ENCODE peak calls at places on chromosomes 3 and 15, in eight cellular contexts. One of them, this sample, is unnamed.

GRCh38 chr3:41102750-41103149 is 96.6 kb upstream of the CTNNB1 start:
- DNase-seq in activated T-cell treated with anti-CD3 and anti-CD28 coated beads, Interleukin-2, amount 50 U/mL, for 72 hours: no peak
- DNase-seq in stimulated activated CD8-positive, alpha-beta memory T cell treated with anti-CD3 and anti-CD28 coated beads, Interleukin-4, amount 100 ng/mL, for 1 hour: no peak
- DNase-seq in stimulated activated CD4-positive, alpha-beta T cell treated with anti-CD3 and anti-CD28 coated beads, Interleukin-2, amount 100 ng/mL, for 48 hours: no peak
- DNase-seq in right lobe of liver: no peak
- DNase-seq in kidney tubule cell: peak
- DNase-seq in ACHN: no peak
- DNase-seq in adrenal gland: no peak
- DNase-seq in this sample: no peak

GRCh38 chr3:38493019-38493418 is 3.1 kb upstream of the EXOG start:
- DNase-seq in activated T-cell treated with anti-CD3 and anti-CD28 coated beads, Interleukin-2, amount 50 U/mL, for 72 hours: no peak
- DNase-seq in stimulated activated CD8-positive, alpha-beta memory T cell treated with anti-CD3 and anti-CD28 coated beads, Interleukin-4, amount 100 ng/mL, for 1 hour: no peak
- DNase-seq in stimulated activated CD4-positive, alpha-beta T cell treated with anti-CD3 and anti-CD28 coated beads, Interleukin-2, amount 100 ng/mL, for 48 hours: no peak
- DNase-seq in right lobe of liver: no peak
- DNase-seq in kidney tubule cell: peak
- DNase-seq in ACHN: peak
- DNase-seq in adrenal gland: no peak
- DNase-seq in this sample: no peak

GRCh38 chr3:33914731-33915389 is 116.4 kb downstream of the PDCD6IP start:
- DNase-seq in activated T-cell treated with anti-CD3 and anti-CD28 coated beads, Interleukin-2, amount 50 U/mL, for 72 hours: no peak
- DNase-seq in stimulated activated CD8-positive, alpha-beta memory T cell treated with anti-CD3 and anti-CD28 coated beads, Interleukin-4, amount 100 ng/mL, for 1 hour: no peak
- DNase-seq in stimulated activated CD4-positive, alpha-beta T cell treated with anti-CD3 and anti-CD28 coated beads, Interleukin-2, amount 100 ng/mL, for 48 hours: no peak
- DNase-seq in right lobe of liver: no peak
- DNase-seq in kidney tubule cell: no peak
- DNase-seq in ACHN: no peak
- DNase-seq in adrenal gland: no peak
- DNase-seq in this sample: no peak

GRCh38 chr3:2823437-2824211 is 286.6 kb downstream of the IL5RA start:
- DNase-seq in activated T-cell treated with anti-CD3 and anti-CD28 coated beads, Interleukin-2, amount 50 U/mL, for 72 hours: no peak
- DNase-seq in stimulated activated CD8-positive, alpha-beta memory T cell treated with anti-CD3 and anti-CD28 coated beads, Interleukin-4, amount 100 ng/mL, for 1 hour: no peak
- DNase-seq in stimulated activated CD4-positive, alpha-beta T cell treated with anti-CD3 and anti-CD28 coated beads, Interleukin-2, amount 100 ng/mL, for 48 hours: no peak
- DNase-seq in right lobe of liver: no peak
- DNase-seq in kidney tubule cell: no peak
- DNase-seq in ACHN: no peak
- DNase-seq in adrenal gland: no peak
- DNase-seq in this sample: no peak

GRCh38 chr15:25738171-25738792 is 124.8 kb downstream of the ATP10A start:
- DNase-seq in activated T-cell treated with anti-CD3 and anti-CD28 coated beads, Interleukin-2, amount 50 U/mL, for 72 hours: no peak
- DNase-seq in stimulated activated CD8-positive, alpha-beta memory T cell treated with anti-CD3 and anti-CD28 coated beads, Interleukin-4, amount 100 ng/mL, for 1 hour: no peak
- DNase-seq in stimulated activated CD4-positive, alpha-beta T cell treated with anti-CD3 and anti-CD28 coated beads, Interleukin-2, amount 100 ng/mL, for 48 hours: no peak
- DNase-seq in right lobe of liver: no peak
- DNase-seq in kidney tubule cell: peak
- DNase-seq in ACHN: no peak
- DNase-seq in adrenal gland: no peak
- DNase-seq in this sample: no peak

GRCh38 chr15:35043380-35044095 is 41.6 kb downstream of the NANOGP8 start:
- DNase-seq in activated T-cell treated with anti-CD3 and anti-CD28 coated beads, Interleukin-2, amount 50 U/mL, for 72 hours: no peak
- DNase-seq in stimulated activated CD8-positive, alpha-beta memory T cell treated with anti-CD3 and anti-CD28 coated beads, Interleukin-4, amount 100 ng/mL, for 1 hour: no peak
- DNase-seq in stimulated activated CD4-positive, alpha-beta T cell treated with anti-CD3 and anti-CD28 coated beads, Interleukin-2, amount 100 ng/mL, for 48 hours: no peak
- DNase-seq in right lobe of liver: no peak
- DNase-seq in kidney tubule cell: no peak
- DNase-seq in ACHN: peak
- DNase-seq in adrenal gland: no peak
- DNase-seq in this sample: no peak

GRCh38 chr3:39750677-39751076 is 58.7 kb upstream of the MYRIP start:
- DNase-seq in activated T-cell treated with anti-CD3 and anti-CD28 coated beads, Interleukin-2, amount 50 U/mL, for 72 hours: no peak
- DNase-seq in stimulated activated CD8-positive, alpha-beta memory T cell treated with anti-CD3 and anti-CD28 coated beads, Interleukin-4, amount 100 ng/mL, for 1 hour: no peak
- DNase-seq in stimulated activated CD4-positive, alpha-beta T cell treated with anti-CD3 and anti-CD28 coated beads, Interleukin-2, amount 100 ng/mL, for 48 hours: no peak
- DNase-seq in right lobe of liver: no peak
- DNase-seq in kidney tubule cell: no peak
- DNase-seq in ACHN: no peak
- DNase-seq in adrenal gland: no peak
- DNase-seq in this sample: no peak

GRCh38 chr15:85379403-85380131 is 836 bp upstream of the AKAP13 start:
- DNase-seq in activated T-cell treated with anti-CD3 and anti-CD28 coated beads, Interleukin-2, amount 50 U/mL, for 72 hours: peak
- DNase-seq in stimulated activated CD8-positive, alpha-beta memory T cell treated with anti-CD3 and anti-CD28 coated beads, Interleukin-4, amount 100 ng/mL, for 1 hour: peak
- DNase-seq in stimulated activated CD4-positive, alpha-beta T cell treated with anti-CD3 and anti-CD28 coated beads, Interleukin-2, amount 100 ng/mL, for 48 hours: peak
- DNase-seq in right lobe of liver: no peak
- DNase-seq in kidney tubule cell: peak
- DNase-seq in ACHN: peak
- DNase-seq in adrenal gland: peak
- DNase-seq in this sample: no peak

GRCh38 chr3:176219970-176220369 is 977.3 kb downstream of the TBL1XR1 start:
- DNase-seq in activated T-cell treated with anti-CD3 and anti-CD28 coated beads, Interleukin-2, amount 50 U/mL, for 72 hours: no peak
- DNase-seq in stimulated activated CD8-positive, alpha-beta memory T cell treated with anti-CD3 and anti-CD28 coated beads, Interleukin-4, amount 100 ng/mL, for 1 hour: no peak
- DNase-seq in stimulated activated CD4-positive, alpha-beta T cell treated with anti-CD3 and anti-CD28 coated beads, Interleukin-2, amount 100 ng/mL, for 48 hours: no peak
- DNase-seq in right lobe of liver: no peak
- DNase-seq in kidney tubule cell: no peak
- DNase-seq in ACHN: no peak
- DNase-seq in adrenal gland: no peak
- DNase-seq in this sample: no peak

GRCh38 chr3:188084751-188085595 is 69.0 kb upstream of the LPP start:
- DNase-seq in activated T-cell treated with anti-CD3 and anti-CD28 coated beads, Interleukin-2, amount 50 U/mL, for 72 hours: no peak
- DNase-seq in stimulated activated CD8-positive, alpha-beta memory T cell treated with anti-CD3 and anti-CD28 coated beads, Interleukin-4, amount 100 ng/mL, for 1 hour: no peak
- DNase-seq in stimulated activated CD4-positive, alpha-beta T cell treated with anti-CD3 and anti-CD28 coated beads, Interleukin-2, amount 100 ng/mL, for 48 hours: no peak
- DNase-seq in right lobe of liver: no peak
- DNase-seq in kidney tubule cell: no peak
- DNase-seq in ACHN: no peak
- DNase-seq in adrenal gland: no peak
- DNase-seq in this sample: no peak

GRCh38 chr15:68795298-68795848 is 25.3 kb downstream of the ANP32A start:
- DNase-seq in activated T-cell treated with anti-CD3 and anti-CD28 coated beads, Interleukin-2, amount 50 U/mL, for 72 hours: peak
- DNase-seq in stimulated activated CD8-positive, alpha-beta memory T cell treated with anti-CD3 and anti-CD28 coated beads, Interleukin-4, amount 100 ng/mL, for 1 hour: no peak
- DNase-seq in stimulated activated CD4-positive, alpha-beta T cell treated with anti-CD3 and anti-CD28 coated beads, Interleukin-2, amount 100 ng/mL, for 48 hours: peak
- DNase-seq in right lobe of liver: peak
- DNase-seq in kidney tubule cell: peak
- DNase-seq in ACHN: peak
- DNase-seq in adrenal gland: peak
- DNase-seq in this sample: peak

GRCh38 chr15:92709064-92709463 is 53.5 kb upstream of the FAM174B start:
- DNase-seq in activated T-cell treated with anti-CD3 and anti-CD28 coated beads, Interleukin-2, amount 50 U/mL, for 72 hours: no peak
- DNase-seq in stimulated activated CD8-positive, alpha-beta memory T cell treated with anti-CD3 and anti-CD28 coated beads, Interleukin-4, amount 100 ng/mL, for 1 hour: no peak
- DNase-seq in stimulated activated CD4-positive, alpha-beta T cell treated with anti-CD3 and anti-CD28 coated beads, Interleukin-2, amount 100 ng/mL, for 48 hours: no peak
- DNase-seq in right lobe of liver: no peak
- DNase-seq in kidney tubule cell: peak
- DNase-seq in ACHN: no peak
- DNase-seq in adrenal gland: no peak
- DNase-seq in this sample: no peak

GRCh38 chr3:31559872-31560534 is 27.3 kb downstream of the STT3B start:
- DNase-seq in activated T-cell treated with anti-CD3 and anti-CD28 coated beads, Interleukin-2, amount 50 U/mL, for 72 hours: no peak
- DNase-seq in stimulated activated CD8-positive, alpha-beta memory T cell treated with anti-CD3 and anti-CD28 coated beads, Interleukin-4, amount 100 ng/mL, for 1 hour: no peak
- DNase-seq in stimulated activated CD4-positive, alpha-beta T cell treated with anti-CD3 and anti-CD28 coated beads, Interleukin-2, amount 100 ng/mL, for 48 hours: no peak
- DNase-seq in right lobe of liver: no peak
- DNase-seq in kidney tubule cell: no peak
- DNase-seq in ACHN: no peak
- DNase-seq in adrenal gland: no peak
- DNase-seq in this sample: no peak

GRCh38 chr3:71504250-71505036 is 79.1 kb downstream of the FOXP1 start:
- DNase-seq in activated T-cell treated with anti-CD3 and anti-CD28 coated beads, Interleukin-2, amount 50 U/mL, for 72 hours: peak
- DNase-seq in stimulated activated CD8-positive, alpha-beta memory T cell treated with anti-CD3 and anti-CD28 coated beads, Interleukin-4, amount 100 ng/mL, for 1 hour: no peak
- DNase-seq in stimulated activated CD4-positive, alpha-beta T cell treated with anti-CD3 and anti-CD28 coated beads, Interleukin-2, amount 100 ng/mL, for 48 hours: no peak
- DNase-seq in right lobe of liver: no peak
- DNase-seq in kidney tubule cell: peak
- DNase-seq in ACHN: peak
- DNase-seq in adrenal gland: no peak
- DNase-seq in this sample: peak

GRCh38 chr3:149783576-149783975 is 8.8 kb downstream of the ANKUB1 start:
- DNase-seq in activated T-cell treated with anti-CD3 and anti-CD28 coated beads, Interleukin-2, amount 50 U/mL, for 72 hours: no peak
- DNase-seq in stimulated activated CD8-positive, alpha-beta memory T cell treated with anti-CD3 and anti-CD28 coated beads, Interleukin-4, amount 100 ng/mL, for 1 hour: no peak
- DNase-seq in stimulated activated CD4-positive, alpha-beta T cell treated with anti-CD3 and anti-CD28 coated beads, Interleukin-2, amount 100 ng/mL, for 48 hours: no peak
- DNase-seq in right lobe of liver: no peak
- DNase-seq in kidney tubule cell: peak
- DNase-seq in ACHN: peak
- DNase-seq in adrenal gland: no peak
- DNase-seq in this sample: peak

GRCh38 chr15:81166949-81167816 is 29.5 kb upstream of the IL16 start:
- DNase-seq in activated T-cell treated with anti-CD3 and anti-CD28 coated beads, Interleukin-2, amount 50 U/mL, for 72 hours: no peak
- DNase-seq in stimulated activated CD8-positive, alpha-beta memory T cell treated with anti-CD3 and anti-CD28 coated beads, Interleukin-4, amount 100 ng/mL, for 1 hour: no peak
- DNase-seq in stimulated activated CD4-positive, alpha-beta T cell treated with anti-CD3 and anti-CD28 coated beads, Interleukin-2, amount 100 ng/mL, for 48 hours: no peak
- DNase-seq in right lobe of liver: no peak
- DNase-seq in kidney tubule cell: no peak
- DNase-seq in ACHN: no peak
- DNase-seq in adrenal gland: no peak
- DNase-seq in this sample: no peak

GRCh38 chr3:150871192-150871591 is 34.0 kb downstream of the MINDY4B start:
- DNase-seq in activated T-cell treated with anti-CD3 and anti-CD28 coated beads, Interleukin-2, amount 50 U/mL, for 72 hours: no peak
- DNase-seq in stimulated activated CD8-positive, alpha-beta memory T cell treated with anti-CD3 and anti-CD28 coated beads, Interleukin-4, amount 100 ng/mL, for 1 hour: no peak
- DNase-seq in stimulated activated CD4-positive, alpha-beta T cell treated with anti-CD3 and anti-CD28 coated beads, Interleukin-2, amount 100 ng/mL, for 48 hours: no peak
- DNase-seq in right lobe of liver: no peak
- DNase-seq in kidney tubule cell: peak
- DNase-seq in ACHN: no peak
- DNase-seq in adrenal gland: no peak
- DNase-seq in this sample: peak

GRCh38 chr3:138187296-138188012 is at the start of gene ARMC8:
- DNase-seq in activated T-cell treated with anti-CD3 and anti-CD28 coated beads, Interleukin-2, amount 50 U/mL, for 72 hours: no peak
- DNase-seq in stimulated activated CD8-positive, alpha-beta memory T cell treated with anti-CD3 and anti-CD28 coated beads, Interleukin-4, amount 100 ng/mL, for 1 hour: no peak
- DNase-seq in stimulated activated CD4-positive, alpha-beta T cell treated with anti-CD3 and anti-CD28 coated beads, Interleukin-2, amount 100 ng/mL, for 48 hours: no peak
- DNase-seq in right lobe of liver: peak
- DNase-seq in kidney tubule cell: no peak
- DNase-seq in ACHN: peak
- DNase-seq in adrenal gland: peak
- DNase-seq in this sample: no peak

GRCh38 chr15:36924076-36924475 is 176.3 kb downstream of the MEIS2 start:
- DNase-seq in activated T-cell treated with anti-CD3 and anti-CD28 coated beads, Interleukin-2, amount 50 U/mL, for 72 hours: no peak
- DNase-seq in stimulated activated CD8-positive, alpha-beta memory T cell treated with anti-CD3 and anti-CD28 coated beads, Interleukin-4, amount 100 ng/mL, for 1 hour: no peak
- DNase-seq in stimulated activated CD4-positive, alpha-beta T cell treated with anti-CD3 and anti-CD28 coated beads, Interleukin-2, amount 100 ng/mL, for 48 hours: no peak
- DNase-seq in right lobe of liver: no peak
- DNase-seq in kidney tubule cell: no peak
- DNase-seq in ACHN: no peak
- DNase-seq in adrenal gland: no peak
- DNase-seq in this sample: no peak

GRCh38 chr15:97459771-97460170 is 500.7 kb upstream of the ARRDC4 start:
- DNase-seq in activated T-cell treated with anti-CD3 and anti-CD28 coated beads, Interleukin-2, amount 50 U/mL, for 72 hours: no peak
- DNase-seq in stimulated activated CD8-positive, alpha-beta memory T cell treated with anti-CD3 and anti-CD28 coated beads, Interleukin-4, amount 100 ng/mL, for 1 hour: no peak
- DNase-seq in stimulated activated CD4-positive, alpha-beta T cell treated with anti-CD3 and anti-CD28 coated beads, Interleukin-2, amount 100 ng/mL, for 48 hours: no peak
- DNase-seq in right lobe of liver: no peak
- DNase-seq in kidney tubule cell: no peak
- DNase-seq in ACHN: no peak
- DNase-seq in adrenal gland: no peak
- DNase-seq in this sample: no peak

GRCh38 chr3:123632161-123632655 is 47.4 kb upstream of the HACD2 start:
- DNase-seq in activated T-cell treated with anti-CD3 and anti-CD28 coated beads, Interleukin-2, amount 50 U/mL, for 72 hours: no peak
- DNase-seq in stimulated activated CD8-positive, alpha-beta memory T cell treated with anti-CD3 and anti-CD28 coated beads, Interleukin-4, amount 100 ng/mL, for 1 hour: no peak
- DNase-seq in stimulated activated CD4-positive, alpha-beta T cell treated with anti-CD3 and anti-CD28 coated beads, Interleukin-2, amount 100 ng/mL, for 48 hours: no peak
- DNase-seq in right lobe of liver: no peak
- DNase-seq in kidney tubule cell: no peak
- DNase-seq in ACHN: no peak
- DNase-seq in adrenal gland: peak
- DNase-seq in this sample: no peak

GRCh38 chr3:13199006-13199776 is 126.0 kb upstream of the IQSEC1 start:
- DNase-seq in activated T-cell treated with anti-CD3 and anti-CD28 coated beads, Interleukin-2, amount 50 U/mL, for 72 hours: no peak
- DNase-seq in stimulated activated CD8-positive, alpha-beta memory T cell treated with anti-CD3 and anti-CD28 coated beads, Interleukin-4, amount 100 ng/mL, for 1 hour: no peak
- DNase-seq in stimulated activated CD4-positive, alpha-beta T cell treated with anti-CD3 and anti-CD28 coated beads, Interleukin-2, amount 100 ng/mL, for 48 hours: no peak
- DNase-seq in right lobe of liver: peak
- DNase-seq in kidney tubule cell: no peak
- DNase-seq in ACHN: no peak
- DNase-seq in adrenal gland: no peak
- DNase-seq in this sample: no peak

GRCh38 chr15:48360841-48361240 is 29.6 kb downstream of the DUT start:
- DNase-seq in activated T-cell treated with anti-CD3 and anti-CD28 coated beads, Interleukin-2, amount 50 U/mL, for 72 hours: no peak
- DNase-seq in stimulated activated CD8-positive, alpha-beta memory T cell treated with anti-CD3 and anti-CD28 coated beads, Interleukin-4, amount 100 ng/mL, for 1 hour: no peak
- DNase-seq in stimulated activated CD4-positive, alpha-beta T cell treated with anti-CD3 and anti-CD28 coated beads, Interleukin-2, amount 100 ng/mL, for 48 hours: no peak
- DNase-seq in right lobe of liver: no peak
- DNase-seq in kidney tubule cell: peak
- DNase-seq in ACHN: peak
- DNase-seq in adrenal gland: no peak
- DNase-seq in this sample: no peak

GRCh38 chr3:9536212-9536611 is 17.4 kb downstream of the LHFPL4 start:
- DNase-seq in activated T-cell treated with anti-CD3 and anti-CD28 coated beads, Interleukin-2, amount 50 U/mL, for 72 hours: no peak
- DNase-seq in stimulated activated CD8-positive, alpha-beta memory T cell treated with anti-CD3 and anti-CD28 coated beads, Interleukin-4, amount 100 ng/mL, for 1 hour: no peak
- DNase-seq in stimulated activated CD4-positive, alpha-beta T cell treated with anti-CD3 and anti-CD28 coated beads, Interleukin-2, amount 100 ng/mL, for 48 hours: no peak
- DNase-seq in right lobe of liver: no peak
- DNase-seq in kidney tubule cell: no peak
- DNase-seq in ACHN: no peak
- DNase-seq in adrenal gland: no peak
- DNase-seq in this sample: no peak

GRCh38 chr3:4994823-4995499 is 15.7 kb downstream of the BHLHE40 start:
- DNase-seq in activated T-cell treated with anti-CD3 and anti-CD28 coated beads, Interleukin-2, amount 50 U/mL, for 72 hours: no peak
- DNase-seq in stimulated activated CD8-positive, alpha-beta memory T cell treated with anti-CD3 and anti-CD28 coated beads, Interleukin-4, amount 100 ng/mL, for 1 hour: no peak
- DNase-seq in stimulated activated CD4-positive, alpha-beta T cell treated with anti-CD3 and anti-CD28 coated beads, Interleukin-2, amount 100 ng/mL, for 48 hours: no peak
- DNase-seq in right lobe of liver: no peak
- DNase-seq in kidney tubule cell: peak
- DNase-seq in ACHN: peak
- DNase-seq in adrenal gland: peak
- DNase-seq in this sample: peak

GRCh38 chr3:183823963-183824362 is 1.4 kb downstream of the MAP6D1 start:
- DNase-seq in activated T-cell treated with anti-CD3 and anti-CD28 coated beads, Interleukin-2, amount 50 U/mL, for 72 hours: no peak
- DNase-seq in stimulated activated CD8-positive, alpha-beta memory T cell treated with anti-CD3 and anti-CD28 coated beads, Interleukin-4, amount 100 ng/mL, for 1 hour: no peak
- DNase-seq in stimulated activated CD4-positive, alpha-beta T cell treated with anti-CD3 and anti-CD28 coated beads, Interleukin-2, amount 100 ng/mL, for 48 hours: no peak
- DNase-seq in right lobe of liver: no peak
- DNase-seq in kidney tubule cell: no peak
- DNase-seq in ACHN: no peak
- DNase-seq in adrenal gland: no peak
- DNase-seq in this sample: no peak

GRCh38 chr3:177746259-177747021 is 549.2 kb upstream of the TBL1XR1 start:
- DNase-seq in activated T-cell treated with anti-CD3 and anti-CD28 coated beads, Interleukin-2, amount 50 U/mL, for 72 hours: no peak
- DNase-seq in stimulated activated CD8-positive, alpha-beta memory T cell treated with anti-CD3 and anti-CD28 coated beads, Interleukin-4, amount 100 ng/mL, for 1 hour: no peak
- DNase-seq in stimulated activated CD4-positive, alpha-beta T cell treated with anti-CD3 and anti-CD28 coated beads, Interleukin-2, amount 100 ng/mL, for 48 hours: no peak
- DNase-seq in right lobe of liver: no peak
- DNase-seq in kidney tubule cell: no peak
- DNase-seq in ACHN: no peak
- DNase-seq in adrenal gland: no peak
- DNase-seq in this sample: no peak

GRCh38 chr3:170941551-170941950 is 33.1 kb upstream of the EIF5A2 start:
- DNase-seq in activated T-cell treated with anti-CD3 and anti-CD28 coated beads, Interleukin-2, amount 50 U/mL, for 72 hours: no peak
- DNase-seq in stimulated activated CD8-positive, alpha-beta memory T cell treated with anti-CD3 and anti-CD28 coated beads, Interleukin-4, amount 100 ng/mL, for 1 hour: no peak
- DNase-seq in stimulated activated CD4-positive, alpha-beta T cell treated with anti-CD3 and anti-CD28 coated beads, Interleukin-2, amount 100 ng/mL, for 48 hours: no peak
- DNase-seq in right lobe of liver: no peak
- DNase-seq in kidney tubule cell: no peak
- DNase-seq in ACHN: no peak
- DNase-seq in adrenal gland: no peak
- DNase-seq in this sample: no peak

GRCh38 chr15:93088200-93088980 is 621 bp downstream of the RGMA start:
- DNase-seq in activated T-cell treated with anti-CD3 and anti-CD28 coated beads, Interleukin-2, amount 50 U/mL, for 72 hours: peak
- DNase-seq in stimulated activated CD8-positive, alpha-beta memory T cell treated with anti-CD3 and anti-CD28 coated beads, Interleukin-4, amount 100 ng/mL, for 1 hour: no peak
- DNase-seq in stimulated activated CD4-positive, alpha-beta T cell treated with anti-CD3 and anti-CD28 coated beads, Interleukin-2, amount 100 ng/mL, for 48 hours: no peak
- DNase-seq in right lobe of liver: no peak
- DNase-seq in kidney tubule cell: no peak
- DNase-seq in ACHN: peak
- DNase-seq in adrenal gland: no peak
- DNase-seq in this sample: no peak

GRCh38 chr15:87144775-87145174 is 1065.1 kb downstream of the AGBL1 start:
- DNase-seq in activated T-cell treated with anti-CD3 and anti-CD28 coated beads, Interleukin-2, amount 50 U/mL, for 72 hours: no peak
- DNase-seq in stimulated activated CD8-positive, alpha-beta memory T cell treated with anti-CD3 and anti-CD28 coated beads, Interleukin-4, amount 100 ng/mL, for 1 hour: no peak
- DNase-seq in stimulated activated CD4-positive, alpha-beta T cell treated with anti-CD3 and anti-CD28 coated beads, Interleukin-2, amount 100 ng/mL, for 48 hours: no peak
- DNase-seq in right lobe of liver: no peak
- DNase-seq in kidney tubule cell: no peak
- DNase-seq in ACHN: no peak
- DNase-seq in adrenal gland: no peak
- DNase-seq in this sample: no peak

GRCh38 chr15:59885832-59886231 is 118.3 kb upstream of the FOXB1 start:
- DNase-seq in activated T-cell treated with anti-CD3 and anti-CD28 coated beads, Interleukin-2, amount 50 U/mL, for 72 hours: no peak
- DNase-seq in stimulated activated CD8-positive, alpha-beta memory T cell treated with anti-CD3 and anti-CD28 coated beads, Interleukin-4, amount 100 ng/mL, for 1 hour: no peak
- DNase-seq in stimulated activated CD4-positive, alpha-beta T cell treated with anti-CD3 and anti-CD28 coated beads, Interleukin-2, amount 100 ng/mL, for 48 hours: no peak
- DNase-seq in right lobe of liver: no peak
- DNase-seq in kidney tubule cell: peak
- DNase-seq in ACHN: no peak
- DNase-seq in adrenal gland: no peak
- DNase-seq in this sample: no peak

This sample was measured in kidney epithelial cell.